ENCODE peak calls at places on chromosomes 2 and 18, in six cellular contexts. P is left ventricle myocardium inferior; V is uterus; F is effector memory CD8-positive, alpha-beta T cell; I is SJCRH30; W is NCI-H82. O is an unnamed sample.

GRCh38 chr2:89829828-89830227 is 1138.4 kb downstream of the RPIA start:
- DNase-seq in P (no peak), V (no peak), F (no peak), I (no peak), W (no peak), O (no peak)

GRCh38 chr2:181589779-181590178 is 67.1 kb downstream of the CERKL start:
- DNase-seq in P (no peak), V (no peak), F (no peak), I (no peak), W (no peak), O (no peak)

GRCh38 chr2:172974762-172975161 is 100.9 kb upstream of the MAP3K20 start:
- DNase-seq in P (no peak), V (no peak), F (no peak), I (no peak), W (no peak), O (no peak)

GRCh38 chr2:147999126-147999525 is 21.4 kb downstream of the ORC4 start:
- DNase-seq in P (no peak), V (no peak), F (no peak), I (peak; percentile 57), W (peak; percentile 83), O (no peak)

GRCh38 chr2:25735835-25736234 is 62.5 kb upstream of the DTNB start:
- DNase-seq in P (no peak), V (no peak), F (no peak), I (no peak), W (no peak), O (no peak)

GRCh38 chr2:227812001-227812400 is 1.6 kb upstream of the CCL20 start:
- DNase-seq in P (no peak), V (no peak), F (no peak), I (no peak), W (no peak), O (no peak)

GRCh38 chr18:65269375-65269774 is 481.4 kb upstream of the CDH7 start:
- DNase-seq in P (no peak), V (no peak), F (no peak), I (no peak), W (no peak), O (no peak)

GRCh38 chr2:181810823-181811695 is 80.5 kb upstream of the ITPRID2 start:
- DNase-seq in P (no peak), V (no peak), F (no peak), I (peak; percentile 16), W (no peak), O (no peak)

GRCh38 chr18:44592639-44593038 is 88.0 kb upstream of the SETBP1 start:
- DNase-seq in P (no peak), V (no peak), F (no peak), I (peak; percentile 53), W (peak; percentile 77), O (no peak)

GRCh38 chr2:239819091-239819973 is 205.8 kb downstream of the NDUFA10 start:
- DNase-seq in P (no peak), V (no peak), F (no peak), I (no peak), W (no peak), O (no peak)

GRCh38 chr18:9092665-9093064 is 9.8 kb upstream of the NDUFV2 start:
- DNase-seq in P (no peak), V (no peak), F (no peak), I (no peak), W (no peak), O (no peak)

GRCh38 chr18:79924814-79925655 is 26.4 kb downstream of the SLC66A2 start:
- DNase-seq in P (no peak), V (peak; percentile 63), F (no peak), I (peak; percentile 56), W (peak; percentile 59), O (peak; percentile 42)

GRCh38 chr2:18907508-18907907 is 318.1 kb upstream of the NT5C1B start:
- DNase-seq in P (no peak), V (no peak), F (no peak), I (no peak), W (no peak), O (no peak)

GRCh38 chr18:68735498-68736343 is 20.8 kb upstream of the TMX3 start:
- DNase-seq in P (no peak), V (no peak), F (no peak), I (peak; percentile 66), W (peak; percentile 67), O (no peak)

GRCh38 chr2:149136111-149136510 is 97.6 kb downstream of the LYPD6B start:
- DNase-seq in P (no peak), V (no peak), F (no peak), I (no peak), W (no peak), O (no peak)

GRCh38 chr2:129667586-129667985 is 311.9 kb upstream of the RAB6C start:
- DNase-seq in P (no peak), V (no peak), F (no peak), I (no peak), W (no peak), O (no peak)